ENCODE peak calls at places on chromosomes 16 and 17, in four cellular contexts. K is GM12878, Q is K562, S is HepG2. Z is an unnamed sample.

GRCh38 chr17:40582328-40582901 is 17.1 kb upstream of the CCR7 start:
- DNase-seq in K (peak; percentile 99), Q (no peak), S (no peak), Z (peak; percentile 18)

GRCh38 chr16:16915771-16916170 is 536.8 kb downstream of the NPIPA7 start:
- DNase-seq in K (no peak), Q (no peak), S (no peak), Z (no peak)

GRCh38 chr17:50144845-50145531 is 5.5 kb downstream of the PPP1R9B start:
- DNase-seq in K (no peak), Q (no peak), S (no peak), Z (no peak)

GRCh38 chr16:68915561-68915960 is 72.2 kb downstream of the TANGO6 start:
- DNase-seq in K (no peak), Q (no peak), S (no peak), Z (no peak)

GRCh38 chr16:63289834-63290460 is 1253.7 kb upstream of the CDH8 start:
- DNase-seq in K (no peak), Q (peak; percentile 14), S (peak; percentile 44), Z (peak; percentile 80)

GRCh38 chr17:38357488-38358123 is 6.0 kb downstream of the SOCS7 start:
- DNase-seq in K (no peak), Q (no peak), S (no peak), Z (no peak)

GRCh38 chr16:13300066-13300465 is 398.7 kb downstream of the SHISA9 start:
- DNase-seq in K (no peak), Q (no peak), S (no peak), Z (no peak)

GRCh38 chr16:168424-168823 is 2.6 kb downstream of the HBM start:
- DNase-seq in K (no peak), Q (no peak), S (no peak), Z (no peak)

GRCh38 chr16:68091604-68092261 is 6.6 kb downstream of the NFATC3 start:
- DNase-seq in K (no peak), Q (no peak), S (peak; percentile 70), Z (no peak)

GRCh38 chr16:51431517-51432241 is 280.6 kb upstream of the SALL1 start:
- DNase-seq in K (no peak), Q (no peak), S (no peak), Z (no peak)

GRCh38 chr17:58284613-58285421 is 4.1 kb upstream of the MPO start:
- DNase-seq in K (no peak), Q (no peak), S (no peak), Z (peak; percentile 75)

GRCh38 chr16:78464833-78465232 is 365.4 kb downstream of the WWOX start:
- DNase-seq in K (no peak), Q (no peak), S (no peak), Z (no peak)

GRCh38 chr16:55703003-55704001 is 47.5 kb downstream of the SLC6A2 start:
- DNase-seq in K (no peak), Q (peak; percentile 21), S (peak; percentile 74), Z (peak; percentile 82)

GRCh38 chr17:43368740-43369506 is 29.9 kb upstream of the ARL4D start:
- DNase-seq in K (no peak), Q (no peak), S (peak; percentile 88), Z (peak; percentile 94)

GRCh38 chr17:75843577-75844529 is at the start of gene UNC13D:
- DNase-seq in K (no peak), Q (peak; percentile 81), S (peak; percentile 76), Z (no peak)

GRCh38 chr17:21029032-21029431 is 13.8 kb downstream of the USP22 start:
- DNase-seq in K (no peak), Q (no peak), S (no peak), Z (no peak)

GRCh38 chr16:89538286-89538685 is 22.2 kb upstream of the RPL13 start:
- DNase-seq in K (no peak), Q (no peak), S (no peak), Z (no peak)

GRCh38 chr17:77229786-77230435 is 89.1 kb downstream of the SEC14L1 start:
- DNase-seq in K (no peak), Q (no peak), S (no peak), Z (no peak)

GRCh38 chr17:50149425-50150353 is 788 bp downstream of the PPP1R9B start:
- DNase-seq in K (no peak), Q (no peak), S (no peak), Z (peak; percentile 78)

GRCh38 chr16:85028638-85029412 is 1.2 kb downstream of the KIAA0513 start:
- DNase-seq in K (no peak), Q (no peak), S (no peak), Z (no peak)

GRCh38 chr16:85357924-85358505 is 245.7 kb upstream of the CIBAR2 start:
- DNase-seq in K (no peak), Q (peak; percentile 73), S (no peak), Z (no peak)

GRCh38 chr16:11359370-11359769 is 14.1 kb downstream of the RMI2 start:
- DNase-seq in K (no peak), Q (no peak), S (no peak), Z (no peak)

GRCh38 chr17:49861150-49861884 is 13.4 kb upstream of the TAC4 start:
- DNase-seq in K (no peak), Q (peak; percentile 92), S (peak; percentile 64), Z (peak; percentile 68)

GRCh38 chr16:69567031-69567680 is 1.4 kb downstream of the NFAT5 start:
- DNase-seq in K (no peak), Q (no peak), S (peak; percentile 55), Z (no peak)

GRCh38 chr17:59840329-59840907 is 52.3 kb downstream of the TUBD1 start:
- DNase-seq in K (no peak), Q (no peak), S (no peak), Z (peak; percentile 93)

GRCh38 chr17:38925263-38925995 is at the start of gene LASP1NB:
- DNase-seq in K (no peak), Q (no peak), S (no peak), Z (peak; percentile 85)

GRCh38 chr16:80931985-80932720 is 74.5 kb downstream of the CMC2 start:
- DNase-seq in K (no peak), Q (no peak), S (peak; percentile 23), Z (peak; percentile 74)

DNA sequence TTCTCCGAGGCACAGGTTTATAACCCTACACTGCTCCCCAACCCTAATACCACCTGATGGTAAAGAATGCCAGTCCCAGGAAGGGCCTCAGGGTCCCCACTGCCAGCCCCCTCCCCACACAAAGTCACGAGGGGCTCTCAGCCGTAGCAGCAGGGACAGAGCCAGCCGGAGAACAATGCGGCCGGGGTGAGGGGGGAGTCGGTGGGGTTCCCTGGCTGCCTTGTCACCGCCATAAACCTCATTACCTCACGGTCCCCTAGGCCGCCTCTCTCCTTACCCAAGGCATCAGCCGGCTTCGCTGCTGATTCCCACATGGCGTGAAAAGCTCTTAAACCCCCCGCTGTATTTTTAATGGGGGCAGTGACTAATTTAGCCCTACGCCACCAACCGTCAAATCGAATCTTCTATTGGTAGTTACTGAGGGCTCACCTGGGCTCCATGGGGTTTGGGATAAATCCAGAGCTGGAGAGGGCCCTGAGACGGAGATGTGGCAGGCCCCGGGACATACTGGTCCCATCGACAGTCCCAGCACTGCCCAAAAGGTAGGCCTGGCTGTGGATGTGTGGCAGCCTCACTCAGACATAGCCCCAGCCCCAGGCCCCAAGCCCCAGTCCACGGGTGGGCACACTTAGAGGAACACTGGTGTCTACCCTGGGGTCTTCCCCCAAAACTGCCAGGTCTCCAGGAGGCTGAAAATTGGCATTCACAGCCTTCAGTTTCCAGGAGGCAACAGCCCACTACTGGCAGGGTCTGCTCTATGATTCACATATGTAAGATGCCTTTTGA is 115.3 kb downstream of the C16orf78 start:
- DNase-seq in K (no peak), Q (no peak), S (no peak), Z (no peak)
- TF ChIP-seq JUNB in K (no peak), Q (no peak), S (no peak), Z (no peak)

DNA sequence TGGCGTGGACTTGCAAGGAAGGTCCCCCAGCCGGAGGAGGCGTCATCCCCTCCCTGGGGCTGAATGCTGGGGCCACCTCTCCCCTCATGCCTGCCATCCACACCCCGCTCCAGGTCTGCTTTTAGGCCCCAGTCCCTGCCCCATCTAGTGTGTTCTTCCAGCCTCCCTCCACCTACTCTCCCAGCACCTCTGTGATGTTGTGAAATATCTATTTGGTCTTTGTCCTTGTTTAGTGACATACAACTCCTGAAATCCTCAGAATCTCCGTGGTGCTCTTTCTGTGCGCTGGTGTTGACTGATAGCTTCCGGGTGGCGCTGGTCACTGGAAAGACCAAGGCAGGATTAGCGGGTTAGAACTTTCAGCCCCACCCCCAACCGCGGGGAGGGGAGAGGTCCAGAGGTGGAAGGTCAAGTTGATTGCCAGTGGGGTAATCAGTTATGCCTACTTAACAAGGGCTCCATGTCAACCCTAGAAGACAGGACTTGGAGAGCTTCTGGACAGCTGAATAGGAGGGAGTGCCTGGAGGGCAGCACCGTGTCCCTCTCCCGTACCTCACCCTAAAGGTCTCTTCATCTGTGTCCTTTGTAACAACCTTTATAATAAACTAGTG is 10.1 kb downstream of the TBC1D24 start:
- DNase-seq in K (no peak), Q (peak; percentile 65), S (peak; percentile 95), Z (no peak)
- H3K4me3 ChIP-seq in K (no peak overlapping the region), Q (no peak overlapping the region), S (peak overlapping the region; percentile 15), Z (no peak overlapping the region)

GRCh38 chr16:24778676-24779075 is 49.2 kb downstream of the TNRC6A start:
- DNase-seq in K (no peak), Q (no peak), S (no peak), Z (no peak)

GRCh38 chr16:24776486-24777220 is 47.2 kb downstream of the TNRC6A start:
- DNase-seq in K (no peak), Q (no peak), S (no peak), Z (no peak)

GRCh38 chr16:24774510-24774909 is 45.1 kb downstream of the TNRC6A start:
- DNase-seq in K (no peak), Q (no peak), S (no peak), Z (no peak)

GRCh38 chr16:24773771-24774427 is 44.4 kb downstream of the TNRC6A start:
- DNase-seq in K (no peak), Q (peak; percentile 34), S (no peak), Z (no peak)

GRCh38 chr16:24775455-24775854 is 46.0 kb downstream of the TNRC6A start:
- DNase-seq in K (no peak), Q (no peak), S (no peak), Z (no peak)
- TF ChIP-seq POLR2AphosphoS5 in K (no peak), Q (no peak), S (no peak), Z (no peak)

GRCh38 chr17:65290041-65290440 is 152.9 kb downstream of the RGS9 start:
- DNase-seq in K (no peak), Q (no peak), S (no peak), Z (no peak)

GRCh38 chr17:65287040-65287439 is 149.9 kb downstream of the RGS9 start:
- DNase-seq in K (no peak), Q (no peak), S (no peak), Z (no peak)

GRCh38 chr17:65293584-65294183 is 156.5 kb downstream of the RGS9 start:
- DNase-seq in K (no peak), Q (no peak), S (no peak), Z (peak; percentile 29)

GRCh38 chr17:65292430-65292829 is 155.3 kb downstream of the RGS9 start:
- DNase-seq in K (no peak), Q (no peak), S (no peak), Z (no peak)

DNA sequence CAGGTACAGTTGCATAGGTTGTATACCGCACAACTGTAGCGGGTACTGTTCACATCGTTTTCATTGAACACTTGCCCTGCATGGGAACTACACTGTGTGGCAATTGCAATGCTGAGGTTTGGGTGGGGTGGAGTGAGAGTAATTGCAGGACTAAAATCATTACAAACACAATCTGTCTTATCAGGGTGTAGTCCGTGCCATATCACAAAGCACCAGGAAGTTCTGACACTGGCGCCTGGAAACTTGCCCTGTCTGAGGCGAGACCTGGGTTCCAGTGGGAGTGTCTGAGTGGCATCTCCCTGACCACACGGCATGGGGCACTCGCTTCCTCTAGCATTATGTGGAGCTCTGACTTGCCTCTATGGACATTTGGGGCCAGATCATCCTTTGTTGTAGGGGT is 153.4 kb downstream of the RGS9 start:
- DNase-seq in K (no peak), Q (no peak), S (no peak), Z (no peak)
- TF ChIP-seq JUNB in K (no peak), Q (no peak), S (no peak), Z (no peak)